ENCODE peak calls at places on chromosome 12, in five cellular contexts. One of them, this sample, is unnamed.

GRCh38 chr12:48296586-48297396 is 53.9 kb downstream of the ZNF641 start:
- DNase-seq in tibial nerve: peak
- DNase-seq in SW480: no peak
- DNase-seq in stimulated activated CD4-positive, alpha-beta T cell treated with anti-CD3 and anti-CD28 coated beads, Interleukin-2, amount 100 ng/mL, for 48 hours: peak
- DNase-seq in ureter: peak
- DNase-seq in this sample: no peak

GRCh38 chr12:105946541-105946940 is 192.2 kb downstream of the NUAK1 start:
- DNase-seq in stimulated activated CD4-positive, alpha-beta T cell treated with anti-CD3 and anti-CD28 coated beads, Interleukin-2, amount 100 ng/mL, for 48 hours: no peak
- DNase-seq in ureter: no peak
- DNase-seq in SW480: no peak
- DNase-seq in tibial nerve: no peak
- DNase-seq in this sample: no peak

GRCh38 chr12:43378448-43378847 is 173.6 kb downstream of the ADAMTS20 start:
- DNase-seq in tibial nerve: no peak
- DNase-seq in SW480: no peak
- DNase-seq in stimulated activated CD4-positive, alpha-beta T cell treated with anti-CD3 and anti-CD28 coated beads, Interleukin-2, amount 100 ng/mL, for 48 hours: no peak
- DNase-seq in ureter: no peak
- DNase-seq in this sample: no peak

GRCh38 chr12:51442324-51442723 is 17.7 kb downstream of the SLC4A8 start:
- DNase-seq in SW480: no peak
- DNase-seq in tibial nerve: no peak
- DNase-seq in stimulated activated CD4-positive, alpha-beta T cell treated with anti-CD3 and anti-CD28 coated beads, Interleukin-2, amount 100 ng/mL, for 48 hours: no peak
- DNase-seq in ureter: no peak
- DNase-seq in this sample: no peak

GRCh38 chr12:40107098-40107802 is 1.4 kb upstream of the SLC2A13 start:
- DNase-seq in SW480: peak
- DNase-seq in stimulated activated CD4-positive, alpha-beta T cell treated with anti-CD3 and anti-CD28 coated beads, Interleukin-2, amount 100 ng/mL, for 48 hours: peak
- DNase-seq in tibial nerve: peak
- DNase-seq in ureter: peak
- DNase-seq in this sample: peak

GRCh38 chr12:116759783-116760581 is 21.9 kb downstream of the RNFT2 start:
- DNase-seq in SW480: no peak
- DNase-seq in tibial nerve: no peak
- DNase-seq in stimulated activated CD4-positive, alpha-beta T cell treated with anti-CD3 and anti-CD28 coated beads, Interleukin-2, amount 100 ng/mL, for 48 hours: peak
- DNase-seq in ureter: no peak
- DNase-seq in this sample: no peak

GRCh38 chr12:70637686-70638085 is 457 bp upstream of the PTPRB start:
- DNase-seq in stimulated activated CD4-positive, alpha-beta T cell treated with anti-CD3 and anti-CD28 coated beads, Interleukin-2, amount 100 ng/mL, for 48 hours: no peak
- DNase-seq in ureter: no peak
- DNase-seq in tibial nerve: no peak
- DNase-seq in SW480: no peak
- DNase-seq in this sample: no peak

GRCh38 chr12:105352049-105352448 is 21.6 kb downstream of the C12orf75 start:
- DNase-seq in stimulated activated CD4-positive, alpha-beta T cell treated with anti-CD3 and anti-CD28 coated beads, Interleukin-2, amount 100 ng/mL, for 48 hours: no peak
- DNase-seq in SW480: no peak
- DNase-seq in ureter: no peak
- DNase-seq in tibial nerve: no peak
- DNase-seq in this sample: no peak

GRCh38 chr12:111311011-111311410 is 57.9 kb downstream of the PHETA1 start:
- DNase-seq in tibial nerve: no peak
- DNase-seq in SW480: peak
- DNase-seq in stimulated activated CD4-positive, alpha-beta T cell treated with anti-CD3 and anti-CD28 coated beads, Interleukin-2, amount 100 ng/mL, for 48 hours: no peak
- DNase-seq in ureter: no peak
- DNase-seq in this sample: no peak

GRCh38 chr12:122902854-122903703 is 7.2 kb upstream of the VPS37B start:
- DNase-seq in tibial nerve: no peak
- DNase-seq in stimulated activated CD4-positive, alpha-beta T cell treated with anti-CD3 and anti-CD28 coated beads, Interleukin-2, amount 100 ng/mL, for 48 hours: no peak
- DNase-seq in ureter: no peak
- DNase-seq in SW480: no peak
- DNase-seq in this sample: no peak

GRCh38 chr12:5965950-5966383 is 20.9 kb upstream of the ANO2 start:
- DNase-seq in stimulated activated CD4-positive, alpha-beta T cell treated with anti-CD3 and anti-CD28 coated beads, Interleukin-2, amount 100 ng/mL, for 48 hours: peak
- DNase-seq in SW480: peak
- DNase-seq in ureter: no peak
- DNase-seq in tibial nerve: no peak
- DNase-seq in this sample: peak

GRCh38 chr12:2336409-2336829 is 283.6 kb downstream of the CACNA1C start:
- DNase-seq in ureter: no peak
- DNase-seq in stimulated activated CD4-positive, alpha-beta T cell treated with anti-CD3 and anti-CD28 coated beads, Interleukin-2, amount 100 ng/mL, for 48 hours: no peak
- DNase-seq in SW480: peak
- DNase-seq in tibial nerve: no peak
- DNase-seq in this sample: no peak

GRCh38 chr12:104671407-104672095 is 214.8 kb downstream of the CHST11 start:
- DNase-seq in tibial nerve: peak
- DNase-seq in stimulated activated CD4-positive, alpha-beta T cell treated with anti-CD3 and anti-CD28 coated beads, Interleukin-2, amount 100 ng/mL, for 48 hours: peak
- DNase-seq in SW480: peak
- DNase-seq in ureter: peak
- DNase-seq in this sample: no peak

GRCh38 chr12:130832561-130833209 is 6.4 kb downstream of the STX2 start:
- DNase-seq in tibial nerve: no peak
- DNase-seq in ureter: no peak
- DNase-seq in stimulated activated CD4-positive, alpha-beta T cell treated with anti-CD3 and anti-CD28 coated beads, Interleukin-2, amount 100 ng/mL, for 48 hours: no peak
- DNase-seq in SW480: no peak
- DNase-seq in this sample: no peak

GRCh38 chr12:63362801-63363200 is 211.8 kb upstream of the AVPR1A start:
- DNase-seq in SW480: peak
- DNase-seq in tibial nerve: no peak
- DNase-seq in ureter: no peak
- DNase-seq in stimulated activated CD4-positive, alpha-beta T cell treated with anti-CD3 and anti-CD28 coated beads, Interleukin-2, amount 100 ng/mL, for 48 hours: no peak
- DNase-seq in this sample: no peak

This sample was measured in GM19239.